ENCODE peak calls at places on chromosomes 5 and 9, in four cellular contexts. B, L, F and K are unnamed samples.

GRCh38 chr5:141260458-141261237 is 15.5 kb downstream of the PCDHB15 start:
- DNase-seq in B (no peak), F (no peak), L (no peak), K (no peak)

GRCh38 chr9:93085676-93086075 is 10.3 kb upstream of the CARD19 start:
- DNase-seq in B (no peak), F (no peak), L (no peak), K (no peak)

GRCh38 chr5:78553991-78554390 is 94.6 kb downstream of the LHFPL2 start:
- DNase-seq in F (no peak), B (no peak), L (no peak), K (no peak)

GRCh38 chr9:115114541-115114940 is 3.4 kb downstream of the TNC start:
- DNase-seq in L (no peak), B (no peak), F (no peak), K (no peak)

GRCh38 chr9:34716711-34717110 is 6.8 kb upstream of the CCL21 start:
- DNase-seq in F (no peak), L (no peak), B (no peak), K (no peak)

GRCh38 chr5:145204741-145205140 is 630.4 kb downstream of the PRELID2 start:
- DNase-seq in B (peak; percentile 47), L (no peak), F (no peak), K (no peak)

GRCh38 chr5:74892921-74893320 is 26.7 kb upstream of the FAM169A start:
- DNase-seq in B (no peak), L (no peak), F (no peak), K (no peak)

GRCh38 chr9:131020862-131021261 is 11.9 kb downstream of the LAMC3 start:
- DNase-seq in L (no peak), F (no peak), B (no peak), K (no peak)

GRCh38 chr5:179128976-179129375 is 68.8 kb downstream of the ZNF354C start:
- DNase-seq in B (no peak), L (no peak), F (no peak), K (no peak)

GRCh38 chr5:74017786-74018211 is 391.8 kb downstream of the ARHGEF28 start:
- DNase-seq in F (no peak), B (no peak), L (no peak), K (no peak)

GRCh38 chr5:175282611-175283225 is 161.3 kb downstream of the DRD1 start:
- DNase-seq in B (no peak), F (no peak), L (no peak), K (no peak)

GRCh38 chr9:112809351-112809848 is 58.8 kb downstream of the SNX30 start:
- DNase-seq in L (no peak), B (no peak), F (no peak), K (no peak)

GRCh38 chr5:61044545-61044944 is 99.5 kb downstream of the NDUFAF2 start:
- DNase-seq in F (no peak), B (no peak), L (no peak), K (no peak)

GRCh38 chr9:33878691-33879366 is 61.9 kb downstream of the UBE2R2 start:
- DNase-seq in B (no peak), L (peak; percentile 38), F (no peak), K (no peak)

GRCh38 chr5:30100929-30101328 is 1092.6 kb upstream of the CDH6 start:
- DNase-seq in F (no peak), B (no peak), L (no peak), K (no peak)

GRCh38 chr9:116504081-116504480 is 183.0 kb upstream of the TRIM32 start:
- DNase-seq in L (no peak), F (no peak), B (no peak), K (no peak)

GRCh38 chr9:98410185-98410697 is 154.8 kb upstream of the TBC1D2 start:
- DNase-seq in F (peak; percentile 10), L (no peak), B (no peak), K (no peak)

GRCh38 chr5:149280802-149281201 is 9.1 kb downstream of the AFAP1L1 start:
- DNase-seq in L (no peak), F (no peak), B (no peak), K (no peak)

GRCh38 chr5:96527826-96528225 is 94.8 kb upstream of the PCSK1 start:
- DNase-seq in B (no peak), F (no peak), L (no peak), K (no peak)

GRCh38 chr9:123942542-123942941 is 12.6 kb upstream of the DENND1A start:
- DNase-seq in F (no peak), L (no peak), B (peak; percentile 29), K (peak; percentile 85)

GRCh38 chr9:126411948-126412284 is 85.3 kb downstream of the MVB12B start:
- DNase-seq in F (no peak), L (no peak), B (no peak), K (no peak)

GRCh38 chr5:179818746-179819295 is 1.9 kb upstream of the SQSTM1 start:
- DNase-seq in F (peak; percentile 94), L (peak; percentile 82), B (peak; percentile 98), K (peak; percentile 97)

GRCh38 chr5:176847726-176848290 is 37.4 kb downstream of the UNC5A start:
- DNase-seq in F (no peak), B (no peak), L (no peak), K (no peak)

GRCh38 chr5:375921-376871 is 54.7 kb downstream of the AHRR start:
- DNase-seq in F (no peak), L (peak; percentile 42), B (peak; percentile 21), K (peak; percentile 7)

GRCh38 chr9:81002242-81002641 is 687.1 kb downstream of the TLE1 start:
- DNase-seq in F (peak; percentile 1), L (no peak), B (no peak), K (no peak)

GRCh38 chr5:181060231-181060590 is 20.1 kb downstream of the BTNL9 start:
- DNase-seq in F (no peak), B (no peak), L (no peak), K (no peak)

GRCh38 chr5:54520438-54520846 is 2.9 kb downstream of the SNX18 start:
- DNase-seq in B (peak; percentile 37), F (no peak), L (no peak), K (no peak)

GRCh38 chr5:172952034-172952511 is 7.2 kb upstream of the RPL26L1 start:
- DNase-seq in L (no peak), F (no peak), B (no peak), K (no peak)

GRCh38 chr9:79858509-79858908 is 286.7 kb downstream of the TLE4 start:
- DNase-seq in L (no peak), B (no peak), F (peak; percentile 1), K (no peak)

DNA sequence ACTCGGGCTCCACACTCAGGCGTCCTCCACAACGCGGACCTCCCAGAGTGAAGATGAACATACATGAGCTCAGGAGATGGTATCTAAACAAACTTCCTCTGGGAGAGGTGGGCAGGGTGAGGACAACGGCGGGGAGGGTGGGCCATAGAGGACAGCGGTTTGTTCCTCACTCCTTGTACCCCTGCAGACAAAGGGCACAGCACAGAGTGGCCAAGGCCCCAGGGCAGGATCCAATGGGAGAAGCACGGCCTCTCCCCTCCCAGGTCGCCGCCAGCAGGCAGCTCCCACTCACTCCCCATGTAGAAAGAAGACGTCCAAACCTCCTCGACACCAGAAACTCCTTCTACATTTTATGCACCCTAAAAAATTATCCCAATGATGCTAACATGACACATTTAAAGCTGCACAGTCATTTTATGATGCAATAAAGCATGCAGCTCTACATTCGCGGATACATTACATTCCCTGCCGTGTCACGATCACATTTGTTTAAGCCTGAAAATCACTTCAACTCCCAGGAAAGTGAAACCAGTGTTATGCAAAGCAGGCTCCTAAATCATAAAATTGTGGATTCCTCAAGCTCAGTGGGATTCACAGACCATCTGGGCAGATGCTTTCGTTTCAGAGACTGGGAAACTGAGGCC is 87.5 kb upstream of the SARDH start:
- DNase-seq in L (no peak), F (no peak), B (no peak), K (no peak)
- TF ChIP-seq EP300 in L (no peak), F (no peak), B (no peak), K (no peak)

GRCh38 chr9:32335127-32335526 is 49.3 kb upstream of the ACO1 start:
- DNase-seq in F (no peak), L (no peak), B (no peak), K (no peak)
- TF ChIP-seq EP300 in F (no peak), L (no peak), B (no peak), K (no peak)

DNA sequence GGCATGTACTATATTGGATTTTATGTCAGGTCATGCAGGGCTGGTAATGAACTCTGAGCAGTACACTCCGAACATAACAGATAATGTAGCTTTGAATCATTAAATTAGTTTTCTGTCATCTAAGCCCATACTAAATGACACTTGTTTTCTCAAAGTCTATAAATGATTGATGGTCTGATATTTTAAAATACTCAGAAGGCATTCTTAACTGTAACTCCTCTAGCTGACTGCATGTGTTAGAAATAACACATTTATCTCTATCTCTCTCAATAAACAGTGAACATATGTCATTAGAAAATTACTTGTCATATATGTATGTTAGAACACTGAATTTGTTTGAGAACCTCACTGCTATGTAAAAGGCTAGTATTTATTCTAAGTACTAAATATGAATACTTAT is 541.2 kb downstream of the CDH10 start:
- DNase-seq in F (no peak), B (no peak), L (no peak), K (no peak)
- TF ChIP-seq EP300 in F (no peak), B (no peak), L (no peak), K (no peak)

GRCh38 chr9:99433555-99433954 is 211.5 kb downstream of the SEC61B start:
- DNase-seq in F (peak; percentile 53), L (no peak), B (no peak), K (peak; percentile 9)
- TF ChIP-seq EP300 in F (no peak), L (no peak), B (no peak), K (no peak)

DNA sequence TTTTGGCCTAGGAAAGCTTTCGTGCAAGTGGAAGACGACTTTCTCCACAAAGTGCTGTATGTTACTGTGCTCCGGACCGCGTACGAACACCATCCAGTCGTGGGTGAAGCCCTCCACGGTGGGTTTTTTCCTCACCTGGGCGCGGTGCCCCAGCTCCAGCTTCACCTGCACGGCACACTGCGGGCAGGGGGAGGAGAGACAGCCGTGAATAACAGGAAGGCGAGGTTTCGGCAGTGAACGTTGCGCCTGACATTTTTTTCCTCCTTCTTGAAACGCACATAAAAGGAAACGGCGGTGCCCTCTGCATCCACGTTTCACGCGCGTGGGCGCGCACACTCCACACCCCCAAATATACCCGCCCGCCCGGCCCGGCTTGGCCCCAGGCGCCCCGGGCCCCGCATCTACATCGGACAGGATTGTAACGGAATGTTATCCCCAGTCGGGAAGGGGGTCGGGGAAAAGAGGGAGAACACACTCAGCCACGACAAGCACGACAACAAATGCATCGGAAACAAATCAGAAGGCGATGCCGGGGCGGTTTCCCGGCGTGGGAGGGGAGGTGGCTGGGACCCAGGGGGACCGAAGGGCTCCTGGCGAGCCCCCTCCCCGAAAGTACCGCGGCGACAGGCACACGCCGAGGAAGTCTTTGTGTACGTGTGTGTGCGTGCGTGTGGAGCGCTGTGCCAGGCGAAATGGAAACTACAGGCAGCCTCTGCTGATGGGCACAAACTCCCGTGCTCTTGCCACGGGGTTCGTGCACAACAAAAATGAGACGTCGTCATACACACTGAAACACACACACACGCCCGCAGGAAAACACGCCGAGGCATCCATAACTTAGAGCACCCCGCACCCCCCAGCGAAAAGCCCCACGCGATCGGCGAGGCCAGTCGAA is 1.4 kb downstream of the MLLT3 start:
- DNase-seq in B (peak; percentile 53), L (peak; percentile 60), F (no peak), K (peak; percentile 48)
- TF ChIP-seq EP300 in B (no peak), L (no peak), F (no peak), K (no peak)